ENCODE peak calls at places on chromosomes 1 and 21, in four cellular contexts. R, L, H and T are unnamed samples.

GRCh38 chr1:220876511-220877347 is 2.5 kb upstream of the HLX start:
- DNase-seq in R (peak; percentile 2), L (no peak), H (no peak), T (no peak)

GRCh38 chr1:35691080-35691479 is 27.6 kb downstream of the C1orf216 start:
- DNase-seq in R (no peak), H (no peak), L (no peak), T (no peak)

GRCh38 chr1:93815738-93816110 is 63.3 kb downstream of the DNTTIP2 start:
- DNase-seq in L (no peak), R (no peak), H (no peak), T (no peak)

GRCh38 chr21:42469272-42469671 is 26.8 kb downstream of the RSPH1 start:
- DNase-seq in H (no peak), L (peak; percentile 77), R (no peak), T (peak; percentile 16)

GRCh38 chr1:79044974-79045650 is 38.6 kb upstream of the ADGRL4 start:
- DNase-seq in L (no peak), R (no peak), H (no peak), T (no peak)

GRCh38 chr21:46551636-46552241 is 53.1 kb downstream of the S100B start:
- DNase-seq in H (no peak), R (no peak), L (no peak), T (no peak)

GRCh38 chr1:12454406-12455391 is 163.3 kb downstream of the DHRS3 start:
- DNase-seq in R (no peak), L (no peak), H (peak; percentile 34), T (no peak)

GRCh38 chr21:16047857-16048256 is 318.1 kb downstream of the USP25 start:
- DNase-seq in L (no peak), R (peak; percentile 41), H (peak; percentile 80), T (no peak)

GRCh38 chr1:115748396-115749130 is 20.0 kb downstream of the CASQ2 start:
- DNase-seq in R (no peak), L (no peak), H (peak; percentile 67), T (no peak)

GRCh38 chr1:157288006-157288405 is 149.8 kb upstream of the ETV3 start:
- DNase-seq in L (no peak), R (no peak), H (no peak), T (no peak)

GRCh38 chr1:84060781-84061180 is 61.8 kb upstream of the TTLL7 start:
- DNase-seq in H (no peak), L (no peak), R (no peak), T (no peak)

GRCh38 chr1:179247923-179248322 is 18.4 kb upstream of the ABL2 start:
- DNase-seq in L (no peak), H (no peak), R (no peak), T (no peak)

GRCh38 chr1:168161459-168161858 is 17.3 kb upstream of the TIPRL start:
- DNase-seq in L (no peak), R (peak; percentile 27), H (no peak), T (no peak)

GRCh38 chr1:228735871-228736586 is 750 bp downstream of the RHOU start:
- DNase-seq in H (peak; percentile 15), L (no peak), R (no peak), T (no peak)

GRCh38 chr1:152926091-152926490 is 17.7 kb downstream of the IVL start:
- DNase-seq in L (no peak), R (no peak), H (peak; percentile 5), T (peak; percentile 18)

GRCh38 chr1:98749152-98749756 is 87.7 kb downstream of the SNX7 start:
- DNase-seq in L (no peak), R (no peak), H (peak; percentile 7), T (no peak)

GRCh38 chr1:225897595-225898514 is 8.9 kb upstream of the LEFTY1 start:
- DNase-seq in R (no peak), L (no peak), H (no peak), T (peak; percentile 19)

GRCh38 chr1:177091036-177091435 is 73.5 kb downstream of the ASTN1 start:
- DNase-seq in R (no peak), L (no peak), H (no peak), T (no peak)

GRCh38 chr1:154521695-154522094 is 19.5 kb upstream of the SHE start:
- DNase-seq in L (no peak), R (no peak), H (no peak), T (no peak)

GRCh38 chr1:27138927-27139326 is 16.0 kb downstream of the SLC9A1 start:
- DNase-seq in R (no peak), H (no peak), L (no peak), T (no peak)

GRCh38 chr1:31427322-31427721 is 14.3 kb downstream of the SERINC2 start:
- DNase-seq in R (no peak), L (no peak), H (no peak), T (no peak)

GRCh38 chr1:31431351-31431750 is 18.3 kb downstream of the SERINC2 start:
- DNase-seq in R (no peak), L (no peak), H (no peak), T (no peak)

GRCh38 chr1:31429583-31429982 is 16.6 kb downstream of the SERINC2 start:
- DNase-seq in R (no peak), H (no peak), L (no peak), T (no peak)

GRCh38 chr1:31426249-31426922 is 13.4 kb downstream of the SERINC2 start:
- DNase-seq in R (no peak), H (no peak), L (no peak), T (no peak)

DNA sequence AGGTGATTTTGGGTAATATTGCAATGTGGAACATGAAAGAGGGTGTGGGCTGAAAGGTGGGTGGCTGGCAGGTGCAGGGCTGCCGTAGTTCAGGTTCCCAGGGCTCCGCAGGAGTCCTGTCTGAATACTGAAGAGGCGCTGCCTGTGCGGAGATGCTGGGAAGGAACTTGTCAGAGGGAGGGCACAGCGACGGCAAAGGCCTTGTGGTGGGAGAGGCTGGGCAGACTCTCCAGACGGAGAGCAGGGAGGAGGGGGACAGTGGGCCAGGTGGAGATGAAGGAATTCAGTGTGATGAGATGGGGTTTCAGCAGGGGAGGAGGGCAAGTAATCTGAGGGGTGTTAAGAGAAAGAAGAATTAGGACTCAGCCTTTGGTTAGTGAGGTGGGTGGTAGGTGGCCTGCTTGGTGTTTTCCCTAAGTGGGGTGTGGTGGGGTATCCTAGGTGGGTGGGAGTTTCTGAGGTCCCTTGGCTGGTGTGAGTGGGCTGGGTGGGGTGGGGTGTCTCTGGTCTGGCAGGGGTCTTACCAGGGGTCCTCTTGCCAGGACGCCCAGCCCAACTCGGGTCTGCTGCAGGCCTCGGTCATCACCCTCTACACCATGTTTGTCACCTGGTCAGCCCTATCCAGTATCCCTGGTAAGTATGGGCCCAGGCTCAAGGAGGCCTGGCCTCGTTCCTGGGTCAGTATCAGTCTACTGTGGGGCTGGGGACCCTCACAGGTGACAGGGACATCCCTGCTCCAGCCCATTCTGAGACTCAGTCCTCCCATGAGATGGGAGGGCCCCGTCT is 15.6 kb downstream of the SERINC2 start:
- DNase-seq in H (no peak), L (no peak), R (no peak), T (no peak)
- TF ChIP-seq MXI1 in H (no peak), L (no peak), R (no peak), T (no peak)

GRCh38 chr1:58726581-58726980 is 26.7 kb upstream of the MYSM1 start:
- DNase-seq in H (no peak), L (no peak), R (no peak), T (no peak)
- TF ChIP-seq MXI1 in H (no peak), L (no peak), R (no peak), T (no peak)

GRCh38 chr21:33267250-33267649 is 1.1 kb downstream of the IL10RB start:
- DNase-seq in L (no peak), R (no peak), H (no peak), T (no peak)

GRCh38 chr21:33270986-33271385 is 4.8 kb downstream of the IL10RB start:
- DNase-seq in H (no peak), L (no peak), R (no peak), T (no peak)

GRCh38 chr21:33266784-33267135 is 593 bp downstream of the IL10RB start:
- DNase-seq in L (no peak), H (no peak), R (peak; percentile 48), T (no peak)

GRCh38 chr21:33268392-33268735 is 2.2 kb downstream of the IL10RB start:
- DNase-seq in R (no peak), L (no peak), H (no peak), T (no peak)

DNA sequence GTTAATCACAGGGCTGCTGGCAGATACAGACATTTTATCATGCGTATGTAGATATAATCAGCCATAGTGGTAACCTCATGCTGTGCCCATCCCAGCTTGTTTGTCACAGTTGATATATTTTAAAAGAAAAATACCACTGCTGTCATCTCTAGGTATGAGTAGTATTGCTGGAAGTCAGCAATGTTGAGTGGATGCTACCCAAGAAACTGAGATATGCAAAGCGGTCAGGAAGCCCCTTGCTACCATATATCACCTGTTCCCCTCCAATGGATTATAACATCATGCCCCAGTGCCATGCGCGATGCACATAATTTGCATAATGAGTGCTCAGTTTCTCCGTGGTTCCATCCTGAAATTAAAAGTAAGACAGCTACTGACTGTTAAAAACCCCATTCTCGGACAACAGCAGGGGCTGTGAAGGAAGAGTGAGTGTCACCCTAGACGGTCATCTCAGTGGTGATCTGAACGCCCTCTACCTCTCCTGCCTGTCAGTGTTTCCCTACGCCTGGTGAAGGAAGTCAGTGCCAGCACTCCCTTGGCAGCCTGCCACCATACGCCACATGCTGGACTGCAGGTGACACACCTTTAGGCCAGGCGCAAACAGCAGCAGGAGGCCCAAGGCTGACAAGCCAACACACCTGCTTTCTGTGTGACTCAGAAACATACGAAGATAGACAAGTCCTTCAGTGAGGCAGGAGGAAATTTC is 2.7 kb downstream of the IL10RB start:
- DNase-seq in L (peak; percentile 96), H (no peak), R (no peak), T (peak; percentile 29)
- TF ChIP-seq MXI1 in L (no peak), H (no peak), R (no peak), T (no peak)

DNA sequence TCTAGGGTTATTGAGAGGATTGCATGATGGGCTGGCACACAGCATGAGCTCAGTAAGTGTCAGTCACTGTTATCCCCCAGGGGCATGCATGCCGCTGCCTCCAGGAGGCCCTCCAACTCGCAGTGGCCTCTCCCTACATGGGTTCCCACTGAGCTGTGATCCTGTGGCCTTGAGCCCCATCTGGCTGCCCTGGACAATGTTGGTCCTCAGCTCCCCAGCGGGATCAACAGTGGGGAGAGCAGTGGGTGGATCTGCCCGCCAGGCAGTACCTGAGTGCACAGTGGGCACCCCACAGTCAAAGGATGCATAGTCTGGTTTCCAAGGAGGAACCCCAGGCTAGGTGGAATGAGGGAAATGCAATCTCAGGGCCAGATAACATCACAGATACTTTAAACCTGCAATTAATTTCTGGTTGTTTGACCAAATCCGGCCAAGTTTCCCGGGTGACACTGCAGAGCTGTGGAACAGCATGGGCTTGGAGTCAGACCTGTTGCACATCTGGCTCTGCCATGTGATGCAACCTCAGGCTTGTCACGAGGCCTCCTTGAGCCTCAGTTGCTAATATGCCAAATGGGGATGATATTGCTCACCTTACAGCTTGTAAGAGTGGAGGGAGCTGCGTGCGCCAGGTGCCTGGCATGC is 9.3 kb downstream of the PADI3 start:
- DNase-seq in R (no peak), H (peak; percentile 13), L (no peak), T (no peak)
- TF ChIP-seq MXI1 in R (no peak), H (no peak), L (no peak), T (no peak)

DNA sequence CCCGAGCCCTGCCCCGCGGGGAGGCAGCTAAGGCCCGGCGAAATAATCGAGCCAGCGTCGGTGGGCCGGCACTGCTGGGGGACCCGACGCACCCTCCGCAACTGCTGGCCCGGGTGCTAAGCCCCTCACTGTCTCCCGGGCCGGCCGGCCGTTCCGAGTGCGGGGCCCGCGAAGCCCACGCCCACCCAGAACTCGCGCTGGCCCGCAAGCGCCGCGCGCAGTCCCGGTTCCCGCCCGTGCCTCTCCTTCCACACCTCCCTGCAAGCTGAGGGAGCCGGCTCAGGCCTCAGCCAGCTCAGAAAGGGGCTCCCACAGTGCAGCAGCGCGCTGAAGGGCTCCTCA is 49.0 kb upstream of the SYT14 start:
- DNase-seq in L (no peak), R (no peak), H (no peak), T (no peak)
- TF ChIP-seq MXI1 in L (no peak), R (no peak), H (no peak), T (no peak)